ENCODE peak calls at places on chromosomes 5 and 9, in four cellular contexts. P is NCI-H2081, R is omental fat pad, Z is fibroblast of mammary gland. U is an unnamed sample.

GRCh38 chr5:107806705-107807104 is 136.0 kb upstream of the EFNA5 start:
- DNase-seq in R (no peak), P (no peak), Z (no peak), U (no peak)

GRCh38 chr9:98879958-98880300 is 63.8 kb upstream of the COL15A1 start:
- DNase-seq in Z (no peak), P (no peak), R (no peak), U (no peak)

GRCh38 chr5:43616535-43616934 is 13.6 kb downstream of the NNT start:
- DNase-seq in P (no peak), Z (peak), R (no peak), U (no peak)

GRCh38 chr5:123120197-123120596 is 31.2 kb downstream of the PRDM6 start:
- DNase-seq in Z (no peak), R (no peak), P (no peak), U (peak)

GRCh38 chr5:148778891-148779290 is 47.5 kb upstream of the ADRB2 start:
- DNase-seq in P (no peak), R (no peak), Z (no peak), U (no peak)

GRCh38 chr5:44389410-44389879 is at the start of gene FGF10:
- DNase-seq in R (no peak), P (no peak), Z (no peak), U (no peak)

GRCh38 chr9:93903886-93904648 is 51.1 kb downstream of the BARX1 start:
- DNase-seq in R (no peak), P (no peak), Z (no peak), U (no peak)

GRCh38 chr9:93126151-93126781 is 7.8 kb downstream of the NINJ1 start:
- DNase-seq in Z (no peak), R (peak), P (no peak), U (no peak)

GRCh38 chr5:63919763-63920478 is 42.3 kb downstream of the HTR1A start:
- DNase-seq in Z (no peak), P (no peak), R (no peak), U (no peak)

GRCh38 chr5:42813533-42813932 is 1.8 kb upstream of the SELENOP start:
- DNase-seq in Z (no peak), R (no peak), P (no peak), U (no peak)

GRCh38 chr9:127128341-127129072 is 6.1 kb upstream of the ANGPTL2 start:
- DNase-seq in P (no peak), Z (peak), R (no peak), U (no peak)

U was measured in SHP77.